ENCODE peak calls at places on chromosomes 12 and 14, in seven cellular contexts. N, A, X, E, P, Y and Q are unnamed samples.

GRCh38 chr12:1162083-1162760 is 171.2 kb downstream of the ERC1 start:
- DNase-seq in P (no peak), A (no peak), N (no peak), X (no peak), Y (no peak), E (no peak), Q (no peak)

GRCh38 chr12:106249411-106250135 is 1.8 kb upstream of the CKAP4 start:
- DNase-seq in X (no peak), E (no peak), A (no peak), N (no peak), Y (no peak), P (no peak), Q (peak)

GRCh38 chr14:104872469-104873341 is 7.6 kb downstream of the CEP170B start:
- DNase-seq in A (no peak), N (peak), P (no peak), X (no peak), E (peak), Y (no peak), Q (no peak)

GRCh38 chr12:124917135-124917840 is 2.8 kb upstream of the UBC start:
- DNase-seq in P (peak), E (peak), N (peak), X (peak), A (peak), Y (peak), Q (peak)

GRCh38 chr14:96586921-96587822 is 85.0 kb downstream of the PAPOLA start:
- DNase-seq in X (no peak), E (no peak), Y (no peak), A (peak), P (no peak), N (no peak), Q (no peak)

GRCh38 chr12:52058631-52059324 is 7.5 kb downstream of the NR4A1 start:
- DNase-seq in A (peak), N (no peak), P (no peak), Y (no peak), E (peak), X (no peak), Q (no peak)

GRCh38 chr12:50207424-50207823 is 40.3 kb upstream of the CERS5 start:
- DNase-seq in P (no peak), E (no peak), A (no peak), X (no peak), Y (no peak), N (no peak), Q (no peak)

GRCh38 chr12:40551466-40551865 is 140.8 kb upstream of the CNTN1 start:
- DNase-seq in X (no peak), P (no peak), A (no peak), Y (no peak), E (no peak), N (no peak), Q (no peak)

GRCh38 chr14:95515523-95516517 is 630 bp downstream of the SYNE3 start:
- DNase-seq in X (no peak), E (peak), A (peak), P (peak), N (peak), Y (peak), Q (peak)

GRCh38 chr14:103733651-103734050 is 18.0 kb downstream of the ZFYVE21 start:
- DNase-seq in Y (no peak), E (no peak), P (no peak), A (peak), N (no peak), X (peak), Q (no peak)

GRCh38 chr12:19507823-19508222 is 68.5 kb downstream of the AEBP2 start:
- DNase-seq in P (no peak), Y (no peak), A (no peak), X (no peak), E (no peak), N (no peak), Q (no peak)

GRCh38 chr12:68896881-68897540 is 36.0 kb downstream of the CPM start:
- DNase-seq in E (no peak), X (no peak), A (no peak), Y (no peak), P (no peak), N (no peak), Q (no peak)

GRCh38 chr12:560666-561065 is 100.9 kb downstream of the B4GALNT3 start:
- DNase-seq in Y (no peak), E (no peak), X (no peak), N (no peak), A (no peak), P (no peak), Q (no peak)

GRCh38 chr12:89648211-89648930 is 60.3 kb downstream of the ATP2B1 start:
- DNase-seq in P (no peak), N (peak), E (no peak), Y (no peak), X (no peak), A (no peak), Q (no peak)

GRCh38 chr14:91149462-91149861 is 35.6 kb downstream of the DGLUCY start:
- DNase-seq in P (no peak), X (peak), A (peak), E (peak), Y (no peak), N (no peak), Q (no peak)

GRCh38 chr12:21350975-21351374 is 16.3 kb upstream of the SLCO1A2 start:
- DNase-seq in E (no peak), X (no peak), N (no peak), Y (no peak), P (no peak), A (no peak), Q (no peak)

GRCh38 chr12:76312314-76312713 is 35.9 kb downstream of the BBS10 start:
- DNase-seq in P (no peak), N (no peak), A (no peak), X (no peak), E (no peak), Y (no peak), Q (no peak)

GRCh38 chr12:66235626-66236281 is 46.7 kb downstream of the IRAK3 start:
- DNase-seq in E (no peak), N (no peak), Y (no peak), A (no peak), P (no peak), X (peak), Q (peak)

GRCh38 chr12:58242803-58243628 is 301.6 kb downstream of the ATP23 start:
- DNase-seq in Y (no peak), A (no peak), E (no peak), N (no peak), P (no peak), X (no peak), Q (no peak)

GRCh38 chr14:52279405-52279804 is 11.9 kb downstream of the PTGDR start:
- DNase-seq in A (no peak), N (no peak), Y (no peak), X (peak), P (no peak), E (peak), Q (no peak)

GRCh38 chr14:72653026-72653425 is 240.9 kb downstream of the DPF3 start:
- DNase-seq in N (no peak), A (no peak), Y (no peak), E (no peak), X (no peak), P (no peak), Q (no peak)

GRCh38 chr12:66296171-66296683 is 6.1 kb upstream of the HELB start:
- DNase-seq in E (no peak), A (no peak), N (no peak), X (no peak), Y (no peak), P (no peak), Q (no peak)

GRCh38 chr12:93946542-93947150 is 201.7 kb upstream of the PLXNC1 start:
- DNase-seq in E (no peak), N (no peak), Y (no peak), A (no peak), P (no peak), X (peak), Q (no peak)

GRCh38 chr14:99137913-99138571 is 134.0 kb downstream of the BCL11B start:
- DNase-seq in P (no peak), N (no peak), X (no peak), A (peak), Y (no peak), E (no peak), Q (no peak)

GRCh38 chr12:571795-572531 is 91.3 kb downstream of the NINJ2 start:
- DNase-seq in P (no peak), A (peak), Y (no peak), X (no peak), N (no peak), E (peak), Q (no peak)

GRCh38 chr12:15928870-15929571 is 17.9 kb downstream of the DERA start:
- DNase-seq in X (no peak), P (no peak), Y (no peak), A (no peak), E (peak), N (no peak), Q (peak)

GRCh38 chr14:58697266-58697926 is 59.6 kb downstream of the DACT1 start:
- DNase-seq in X (no peak), A (no peak), E (no peak), P (no peak), N (no peak), Y (no peak), Q (no peak)

GRCh38 chr12:2551514-2551913 is 243.3 kb upstream of the FKBP4 start:
- DNase-seq in E (no peak), A (no peak), X (no peak), Y (no peak), N (no peak), P (no peak), Q (no peak)

GRCh38 chr14:52080171-52080800 is 11.4 kb upstream of the NID2 start:
- DNase-seq in E (no peak), A (no peak), Y (no peak), N (no peak), P (no peak), X (no peak), Q (no peak)

GRCh38 chr12:27460471-27460978 is 14.0 kb downstream of the SMCO2 start:
- DNase-seq in E (no peak), A (no peak), Y (no peak), N (no peak), P (no peak), X (peak), Q (no peak)

GRCh38 chr14:50397461-50398196 is 948 bp upstream of the CDKL1 start:
- DNase-seq in N (no peak), X (peak), Y (no peak), E (peak), A (no peak), P (no peak), Q (no peak)

GRCh38 chr12:45446013-45446412 is 230.1 kb downstream of the ANO6 start:
- DNase-seq in N (no peak), X (no peak), Y (no peak), P (no peak), A (no peak), E (no peak), Q (no peak)

GRCh38 chr12:26741828-26742227 is 91.2 kb downstream of the ITPR2 start:
- DNase-seq in N (no peak), P (no peak), E (no peak), A (no peak), Y (no peak), X (no peak), Q (no peak)

GRCh38 chr12:6943719-6944380 is at the start of the genes C12orf57 and RNU7-1:
- DNase-seq in X (peak), N (peak), E (peak), A (peak), Y (peak), P (peak), Q (peak)

GRCh38 chr12:121797937-121798801 is 4.7 kb upstream of the RHOF start:
- DNase-seq in E (peak), Y (no peak), P (no peak), X (peak), A (peak), N (no peak), Q (no peak)

GRCh38 chr12:51798507-51798906 is 50.0 kb downstream of the FIGNL2 start:
- DNase-seq in N (no peak), Y (no peak), A (no peak), E (no peak), P (no peak), X (no peak), Q (no peak)

GRCh38 chr12:76138656-76139055 is 54.2 kb upstream of the NAP1L1 start:
- DNase-seq in A (no peak), P (no peak), N (no peak), E (no peak), Y (no peak), X (no peak), Q (no peak)

GRCh38 chr12:104286538-104287482 is 16.7 kb upstream of the EID3 start:
- DNase-seq in P (peak), Y (peak), E (peak), A (peak), X (peak), N (peak), Q (peak)

GRCh38 chr12:104285740-104286537 is 17.6 kb upstream of the EID3 start:
- DNase-seq in P (no peak), N (no peak), X (peak), Y (no peak), A (no peak), E (no peak), Q (no peak)

GRCh38 chr12:104290855-104291254 is 12.7 kb upstream of the EID3 start:
- DNase-seq in X (no peak), A (no peak), N (no peak), E (no peak), Y (no peak), P (no peak), Q (no peak)

GRCh38 chr12:104290320-104290719 is 13.2 kb upstream of the EID3 start:
- DNase-seq in A (no peak), X (no peak), P (no peak), Y (no peak), N (no peak), E (no peak), Q (no peak)

DNA sequence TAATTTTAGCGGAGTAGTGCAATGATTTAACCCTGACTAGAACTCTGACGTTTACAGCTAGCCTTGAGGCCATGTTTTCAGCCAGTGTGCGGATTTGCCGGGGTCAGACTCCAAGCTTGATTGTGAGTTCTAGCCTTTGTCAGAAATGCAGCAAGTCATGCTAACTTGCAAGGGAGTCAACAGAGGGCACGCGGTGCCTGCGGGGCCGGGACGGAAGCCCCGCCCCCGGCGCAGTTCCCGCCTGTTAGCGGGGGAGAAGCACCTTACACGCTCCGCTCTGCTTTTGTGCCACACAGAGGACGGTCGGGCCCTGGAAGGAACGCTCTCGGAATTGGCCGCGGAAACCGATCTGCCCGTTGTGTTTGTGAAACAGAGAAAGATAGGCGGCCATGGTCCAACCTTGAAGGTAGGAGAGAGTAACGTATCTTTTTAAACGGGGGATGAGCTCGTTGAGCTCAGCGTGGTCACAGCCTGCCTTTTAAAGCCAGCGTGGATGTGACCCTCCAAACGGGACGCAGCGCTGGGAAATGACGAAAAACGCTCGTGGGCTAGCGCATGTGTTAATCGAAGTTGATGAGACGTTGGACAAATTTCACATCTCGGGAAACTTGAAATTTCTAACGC is 14.8 kb upstream of the EID3 start:
- DNase-seq in N (peak), A (peak), P (peak), X (peak), E (peak), Y (peak), Q (peak)
- TF ChIP-seq CTCF in N (no peak), A (no peak), P (no peak), X (peak), E (no peak), Y (no peak), Q (no peak)

GRCh38 chr14:106691601-106692291 is 1165.4 kb downstream of the TMEM121 start:
- DNase-seq in X (no peak), A (no peak), E (peak), N (peak), Y (no peak), P (no peak), Q (peak)

GRCh38 chr14:106690333-106690891 is 1164.0 kb downstream of the TMEM121 start:
- DNase-seq in N (no peak), A (no peak), P (no peak), Y (no peak), E (no peak), X (no peak), Q (no peak)

GRCh38 chr14:106694638-106695393 is 1168.4 kb downstream of the TMEM121 start:
- DNase-seq in E (peak), X (no peak), Y (no peak), A (no peak), P (peak), N (no peak), Q (peak)
- TF ChIP-seq CTCF in E (no peak), X (no peak), Y (no peak), A (no peak), P (peak), N (no peak), Q (peak)

GRCh38 chr14:29486132-29486531 is 441.5 kb downstream of the PRKD1 start:
- DNase-seq in N (no peak), E (no peak), P (no peak), X (no peak), Y (no peak), A (no peak), Q (no peak)
- TF ChIP-seq CTCF in N (no peak), E (no peak), P (no peak), X (no peak), Y (no peak), A (no peak), Q (no peak)

GRCh38 chr12:14802961-14803829 is at the start of the genes C12orf60 and WBP11:
- DNase-seq in N (peak), P (peak), A (peak), Y (peak), X (peak), E (peak), Q (peak)
- TF ChIP-seq CTCF in N (no peak), P (no peak), A (no peak), Y (no peak), X (no peak), E (no peak), Q (no peak)